ENCODE peak calls at places on chromosomes 6 and 20, in ten cellular contexts. D is left ventricle myocardium inferior, U is H1, H is H9, O is GM20000, S is BJ, Q is GM06990, T is cardiac muscle cell, Y is NB4, G is AG09319. X is an unnamed sample.

GRCh38 chr20:32634041-32634805 is 39.5 kb downstream of the C20orf203 start:
- DNase-seq in G (no peak), T (peak), H (no peak), Y (no peak), O (no peak), U (no peak), S (no peak), D (no peak), Q (no peak), X (no peak)

GRCh38 chr6:87543836-87544735 is 45.7 kb downstream of the RARS2 start:
- DNase-seq in H (no peak), S (no peak), U (no peak), T (no peak), G (no peak), O (no peak), Y (no peak), D (no peak), Q (no peak), X (no peak)

GRCh38 chr6:160042788-160043301 is 74.0 kb downstream of the IGF2R start:
- DNase-seq in U (no peak), H (no peak), D (no peak), T (peak), G (no peak), Q (no peak), S (no peak), Y (no peak), O (no peak), X (no peak)

GRCh38 chr6:143620461-143620860 is 57.3 kb upstream of the PHACTR2 start:
- DNase-seq in T (peak), O (no peak), H (no peak), S (no peak), Q (no peak), Y (no peak), D (no peak), U (no peak), G (no peak), X (no peak)

GRCh38 chr6:165821754-165822153 is 158.7 kb upstream of the PDE10A start:
- DNase-seq in D (no peak), U (no peak), S (no peak), H (no peak), T (no peak), O (no peak), Q (no peak), Y (no peak), G (no peak), X (no peak)

GRCh38 chr6:36386495-36387439 is 702 bp downstream of the ETV7 start:
- DNase-seq in G (no peak), U (peak), D (no peak), Y (peak), Q (no peak), T (peak), O (peak), S (no peak), H (peak), X (peak)

GRCh38 chr6:17945111-17945510 is 42.3 kb downstream of the KIF13A start:
- DNase-seq in D (no peak), T (no peak), G (no peak), Y (no peak), O (no peak), H (no peak), U (no peak), S (no peak), Q (no peak), X (no peak)

GRCh38 chr20:50273601-50274491 is 83.2 kb downstream of the CEBPB start:
- DNase-seq in O (no peak), U (no peak), T (no peak), G (no peak), Y (no peak), D (no peak), S (no peak), Q (no peak), H (no peak), X (no peak)

GRCh38 chr6:74654296-74654695 is 551.6 kb downstream of the COL12A1 start:
- DNase-seq in Q (no peak), T (no peak), Y (no peak), U (no peak), H (no peak), D (no peak), G (no peak), S (no peak), O (no peak), X (no peak)

GRCh38 chr20:63942250-63943006 is 13.8 kb downstream of the UCKL1 start:
- DNase-seq in Q (peak), T (peak), O (peak), S (no peak), D (peak), H (peak), U (peak), G (no peak), Y (peak), X (peak)

GRCh38 chr6:136030131-136030530 is 178.6 kb downstream of the PDE7B start:
- DNase-seq in Q (no peak), S (peak), U (no peak), T (no peak), Y (no peak), O (no peak), D (no peak), H (no peak), G (peak), X (no peak)

GRCh38 chr6:136035378-136036070 is 184.0 kb downstream of the PDE7B start:
- DNase-seq in G (no peak), H (no peak), S (no peak), Y (no peak), D (no peak), U (no peak), T (peak), Q (no peak), O (no peak), X (no peak)

GRCh38 chr6:136036071-136036380 is 184.5 kb downstream of the PDE7B start:
- DNase-seq in D (no peak), O (no peak), Y (no peak), S (no peak), U (no peak), Q (no peak), T (no peak), G (no peak), H (no peak), X (no peak)

GRCh38 chr6:136034422-136034821 is 182.9 kb downstream of the PDE7B start:
- DNase-seq in U (no peak), H (peak), D (no peak), Y (no peak), T (no peak), S (no peak), O (no peak), Q (no peak), G (no peak), X (no peak)

DNA sequence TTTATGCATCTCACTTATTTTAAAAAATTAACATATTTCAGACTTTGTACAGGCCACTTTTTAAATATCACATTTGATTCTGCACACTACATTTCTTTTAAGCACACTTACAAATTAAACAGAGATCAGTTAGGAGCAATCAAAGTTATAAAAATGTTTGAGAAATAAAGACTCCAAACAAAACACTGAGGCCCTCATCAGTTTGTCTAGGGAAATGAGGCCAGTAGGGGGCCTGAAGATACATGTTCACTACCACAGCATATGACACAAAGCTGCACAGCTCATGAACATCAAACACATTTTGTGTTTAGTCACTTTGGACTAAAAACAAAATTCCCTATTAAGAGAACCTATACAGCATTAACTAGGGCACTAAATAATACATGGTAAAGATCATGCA is 180.5 kb downstream of the PDE7B start:
- DNase-seq in S (no peak), Y (peak), G (no peak), H (no peak), U (no peak), Q (no peak), D (no peak), T (peak), O (peak), X (no peak)
- TF ChIP-seq CTCF in S (peak), Y (peak), G (peak), H (peak), U (no peak), Q (peak), D (peak), T (peak), O (no peak), X (peak)

DNA sequence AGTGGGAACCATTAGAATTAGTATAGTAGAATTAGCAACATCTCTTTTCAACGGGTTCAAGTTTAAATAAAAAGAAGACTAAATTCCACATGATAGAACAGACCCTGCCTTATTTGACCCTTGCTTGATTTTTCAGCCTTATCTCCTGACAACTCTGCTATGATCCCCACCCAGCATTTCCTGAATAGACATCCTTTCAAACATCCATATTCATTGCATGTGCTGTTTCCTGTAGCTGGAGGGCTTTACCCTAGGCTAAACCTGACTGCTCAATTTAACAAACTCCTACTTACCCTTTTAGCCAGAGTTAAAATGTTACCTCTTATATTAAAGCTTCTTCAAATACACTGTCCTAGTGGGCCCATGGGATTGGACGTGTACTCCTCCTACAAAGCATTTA is 594.8 kb upstream of the ARID1B start:
- DNase-seq in Y (no peak), U (no peak), D (no peak), T (no peak), O (no peak), Q (no peak), S (no peak), G (no peak), H (no peak), X (no peak)
- TF ChIP-seq CTCF in Y (no peak), U (no peak), D (no peak), T (no peak), O (no peak), Q (no peak), S (no peak), G (no peak), H (no peak), X (no peak)

DNA sequence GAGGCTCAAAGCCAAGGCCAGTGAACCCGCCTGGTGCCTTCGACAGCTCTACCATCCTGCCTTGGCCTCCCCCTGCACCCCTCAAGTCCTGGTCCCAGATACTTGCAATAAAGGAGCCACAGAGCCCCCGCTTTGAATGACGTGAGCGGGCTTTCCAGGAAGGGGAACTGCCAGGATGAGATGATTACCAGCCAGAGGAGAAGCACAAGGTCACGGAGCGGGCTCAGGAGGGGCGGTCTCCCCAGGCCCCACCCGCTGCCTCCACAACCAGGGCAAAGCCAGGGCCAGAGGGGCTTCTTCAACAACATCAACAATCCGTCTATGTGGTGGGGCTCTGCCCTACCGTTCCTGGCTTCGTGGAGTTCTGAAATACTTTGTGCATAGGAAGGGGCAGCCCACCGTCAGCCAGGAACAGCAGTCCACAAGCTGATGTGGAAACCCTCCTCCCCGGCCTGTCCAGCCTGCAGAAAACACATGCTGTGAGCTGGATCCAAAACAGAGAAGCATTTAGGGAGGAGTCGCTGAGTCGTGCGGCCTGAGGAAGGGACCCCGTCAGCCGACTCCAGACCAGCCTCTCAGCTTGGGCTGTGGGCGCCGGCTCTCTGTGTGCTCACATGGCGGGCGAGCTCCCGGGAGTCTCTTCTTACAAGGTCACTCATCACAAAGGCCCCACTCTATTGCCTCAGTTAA is 392.5 kb downstream of the CDH4 start:
- DNase-seq in D (no peak), Q (no peak), O (no peak), H (no peak), Y (no peak), T (no peak), S (no peak), G (no peak), U (no peak), X (peak)
- TF ChIP-seq CTCF in D (no peak), Q (no peak), O (no peak), H (no peak), Y (no peak), T (no peak), S (no peak), G (no peak), U (no peak), X (no peak)

GRCh38 chr6:33126101-33126714 is 50.4 kb downstream of the HLA-DPB1 start:
- DNase-seq in Y (peak), H (peak), O (peak), S (no peak), Q (no peak), G (no peak), D (peak), T (peak), U (peak), X (peak)
- TF ChIP-seq CTCF in Y (peak), H (peak), O (peak), S (peak), Q (peak), G (peak), D (peak), T (peak), U (peak), X (peak)

X was measured in nephron progenitor cell.